ENCODE peak calls at places on chromosomes 3 and 15, in six cellular contexts. E is hepatocyte; V is stimulated activated CD8-positive, alpha-beta memory T cell treated with anti-CD3 and anti-CD28 coated beads, Interleukin-12 subunit alpha, Interleukin-12 subunit beta, amount 100 ng/mL, for 4 hours; K is left lung; R is colonic mucosa; T is ureter. C is an unnamed sample.

GRCh38 chr3:131705558-131706051 is 202.8 kb upstream of the MRPL3 start:
- DNase-seq in E (no peak), V (no peak), K (no peak), R (no peak), T (no peak), C (no peak)

GRCh38 chr3:78734048-78734637 is 1033.7 kb downstream of the ROBO1 start:
- DNase-seq in E (no peak), V (no peak), K (no peak), R (no peak), T (no peak), C (no peak)

GRCh38 chr15:69059170-69059943 is 44.9 kb downstream of the NOX5 start:
- DNase-seq in E (peak), V (peak), K (peak), R (peak), T (peak), C (peak)

GRCh38 chr3:39443530-39443929 is 23.9 kb upstream of the MOBP start:
- DNase-seq in E (no peak), V (no peak), K (no peak), R (no peak), T (no peak), C (no peak)

GRCh38 chr15:28873585-28874139 is 12.1 kb upstream of the APBA2 start:
- DNase-seq in E (no peak), V (no peak), K (no peak), R (no peak), T (no peak), C (no peak)

GRCh38 chr3:72278349-72279067 is 493.6 kb upstream of the PROK2 start:
- DNase-seq in E (no peak), V (no peak), K (no peak), R (no peak), T (no peak), C (no peak)

GRCh38 chr3:32340639-32341365 is 50.9 kb upstream of the CMTM7 start:
- DNase-seq in E (no peak), V (no peak), K (no peak), R (peak), T (no peak), C (no peak)

GRCh38 chr15:82128401-82129143 is 82.8 kb upstream of the MEX3B start:
- DNase-seq in E (no peak), V (no peak), K (no peak), R (no peak), T (no peak), C (no peak)

GRCh38 chr3:95434436-95434835 is 1371.6 kb downstream of the NSUN3 start:
- DNase-seq in E (no peak), V (no peak), K (no peak), R (no peak), T (no peak), C (no peak)

GRCh38 chr15:90936823-90937222 is 1.7 kb downstream of the UNC45A start:
- DNase-seq in E (no peak), V (no peak), K (no peak), R (no peak), T (no peak), C (no peak)

GRCh38 chr15:68383161-68384074 is 48.5 kb downstream of the ITGA11 start:
- DNase-seq in E (peak), V (no peak), K (no peak), R (peak), T (peak), C (peak)

GRCh38 chr3:135314227-135314626 is 519.2 kb downstream of the EPHB1 start:
- DNase-seq in E (no peak), V (no peak), K (no peak), R (no peak), T (no peak), C (no peak)

C was measured in upper lobe of right lung.